ENCODE peak calls at places on chromosomes 3 and 15, in five cellular contexts. T is endodermal cell, H is BJ, E is foreskin fibroblast, C is tibial nerve. I is an unnamed sample.

GRCh38 chr3:159748408-159748807 is 240.2 kb upstream of the IL12A start:
- DNase-seq in H (no peak), E (no peak), C (no peak), T (no peak), I (no peak)

GRCh38 chr3:102471001-102471400 is 36.2 kb downstream of the ZPLD1 start:
- DNase-seq in E (no peak), T (peak; percentile 86), C (no peak), H (no peak), I (no peak)

GRCh38 chr3:141058996-141059395 is 7.8 kb downstream of the SPSB4 start:
- DNase-seq in T (no peak), C (no peak), H (no peak), E (no peak), I (no peak)

GRCh38 chr3:139309880-139310279 is 33.9 kb upstream of the MRPS22 start:
- DNase-seq in C (no peak), E (peak; percentile 64), T (no peak), H (no peak), I (peak; percentile 74)

GRCh38 chr3:122004123-122004522 is 17.9 kb downstream of the ILDR1 start:
- DNase-seq in H (no peak), T (no peak), E (no peak), C (no peak), I (no peak)

GRCh38 chr15:32682569-32682968 is 35.2 kb upstream of the GREM1 start:
- DNase-seq in H (peak; percentile 88), E (peak; percentile 91), C (no peak), T (no peak), I (peak; percentile 95)

GRCh38 chr15:43329222-43329959 is 982 bp downstream of the LCMT2 start:
- DNase-seq in H (no peak), C (no peak), T (peak; percentile 70), E (no peak), I (peak; percentile 0)

GRCh38 chr3:197309528-197310361 is 11.3 kb upstream of the DLG1 start:
- DNase-seq in T (no peak), H (peak; percentile 94), E (peak; percentile 77), C (peak; percentile 24), I (peak; percentile 92)

GRCh38 chr3:44762690-44763089 is 1.1 kb downstream of the KIF15 start:
- DNase-seq in E (no peak), C (no peak), H (no peak), T (no peak), I (no peak)

GRCh38 chr3:155512175-155512866 is 218.8 kb upstream of the STRIT1 start:
- DNase-seq in T (peak; percentile 51), H (no peak), C (no peak), E (no peak), I (no peak)

GRCh38 chr3:173932624-173933023 is 535.1 kb downstream of the NLGN1 start:
- DNase-seq in H (peak; percentile 27), C (no peak), T (peak; percentile 69), E (peak; percentile 61), I (peak; percentile 79)

GRCh38 chr3:186137051-186137685 is 28.3 kb upstream of the ETV5 start:
- DNase-seq in E (no peak), H (no peak), T (peak; percentile 40), C (no peak), I (no peak)

GRCh38 chr3:139327861-139328260 is 16.0 kb upstream of the MRPS22 start:
- DNase-seq in E (no peak), C (no peak), H (no peak), T (no peak), I (no peak)

GRCh38 chr3:8702560-8702959 is 31.0 kb upstream of the CAV3 start:
- DNase-seq in E (no peak), H (no peak), C (no peak), T (peak; percentile 84), I (no peak)

GRCh38 chr3:46129588-46130272 is 78.4 kb downstream of the CCR1 start:
- DNase-seq in E (no peak), C (no peak), T (no peak), H (no peak), I (no peak)

GRCh38 chr15:27382296-27382695 is 411.3 kb downstream of the GABRG3 start:
- DNase-seq in H (no peak), E (no peak), T (no peak), C (no peak), I (no peak)

GRCh38 chr15:67013696-67014095 is 51.7 kb upstream of the SMAD3 start:
- DNase-seq in C (no peak), H (no peak), E (peak; percentile 53), T (peak; percentile 80), I (no peak)

GRCh38 chr3:133159498-133160475 is 121.6 kb downstream of the TMEM108 start:
- DNase-seq in T (no peak), C (no peak), E (no peak), H (no peak), I (no peak)

GRCh38 chr15:38207591-38207990 is 45.0 kb upstream of the SPRED1 start:
- DNase-seq in H (no peak), C (no peak), E (no peak), T (no peak), I (peak; percentile 3)

GRCh38 chr3:172673210-172673679 is 37.6 kb downstream of the NCEH1 start:
- DNase-seq in H (no peak), T (peak; percentile 89), E (peak; percentile 66), C (peak; percentile 54), I (peak; percentile 82)

GRCh38 chr3:58188921-58189451 is 21.8 kb downstream of the DNASE1L3 start:
- DNase-seq in H (no peak), E (no peak), T (no peak), C (no peak), I (no peak)

GRCh38 chr3:141915016-141915415 is 38.6 kb downstream of the ATP1B3 start:
- DNase-seq in H (no peak), C (no peak), E (no peak), T (no peak), I (no peak)

GRCh38 chr15:80764535-80764934 is 14.6 kb upstream of the CEMIP start:
- DNase-seq in E (no peak), T (no peak), C (no peak), H (no peak), I (no peak)

GRCh38 chr3:129022114-129022994 is 21.2 kb downstream of the EFCC1 start:
- DNase-seq in C (peak; percentile 9), T (no peak), E (peak; percentile 21), H (no peak), I (no peak)

GRCh38 chr15:40927497-40928346 is 1.4 kb upstream of the DLL4 start:
- DNase-seq in C (no peak), T (no peak), H (no peak), E (no peak), I (no peak)

DNA sequence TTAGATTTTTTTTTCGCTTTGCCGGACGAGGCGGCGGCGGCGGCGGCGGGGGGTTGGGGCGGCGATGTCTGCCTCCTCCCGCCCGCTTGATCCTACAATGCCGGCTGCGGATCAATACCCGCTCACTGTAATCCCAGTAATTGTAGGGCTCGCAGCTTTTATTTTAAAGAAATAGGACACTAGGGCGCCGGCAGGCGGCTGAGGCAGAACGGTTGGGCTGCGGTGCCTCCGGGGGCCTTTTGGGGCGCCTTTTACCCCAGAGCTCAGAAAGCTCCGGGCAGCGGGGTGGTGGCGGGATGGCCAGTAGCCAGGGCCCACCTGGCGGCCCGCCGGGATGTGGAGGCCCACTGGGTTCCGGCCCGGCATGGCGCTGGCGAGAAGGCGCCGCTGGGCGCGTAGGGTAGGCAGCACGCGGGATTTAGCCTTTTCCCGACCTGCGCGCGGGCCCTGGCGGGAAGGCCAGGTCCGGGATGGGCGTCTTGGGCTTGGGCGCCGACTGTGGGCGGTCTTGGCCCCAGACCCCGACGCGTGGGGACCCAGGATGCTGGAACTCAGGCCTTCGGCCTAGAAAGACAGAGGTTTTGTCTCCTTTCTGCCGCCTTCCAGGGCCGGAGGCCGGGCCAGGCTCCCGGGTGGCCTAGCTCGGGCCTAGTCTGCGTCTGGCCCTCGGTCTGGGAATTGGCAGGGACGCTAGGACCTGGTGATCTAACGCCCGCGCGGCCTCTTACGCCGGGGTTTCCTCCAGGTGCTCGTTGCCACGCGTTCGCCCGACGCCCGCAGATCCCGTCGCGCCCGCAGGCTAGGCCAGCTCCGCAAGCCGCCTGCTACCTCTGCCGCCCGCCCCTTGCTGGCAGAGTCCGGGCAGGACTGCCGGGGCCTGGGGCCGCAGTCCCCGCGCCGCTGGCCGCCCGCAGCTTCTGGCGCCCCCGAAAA is 15.5 kb upstream of the ONECUT1 start:
- DNase-seq in C (no peak), H (no peak), E (no peak), T (peak; percentile 84), I (no peak)
- TF ChIP-seq CTCF in C (no peak), H (peak; percentile 12), E (no peak), T (peak; percentile 62), I (peak; percentile 28)

DNA sequence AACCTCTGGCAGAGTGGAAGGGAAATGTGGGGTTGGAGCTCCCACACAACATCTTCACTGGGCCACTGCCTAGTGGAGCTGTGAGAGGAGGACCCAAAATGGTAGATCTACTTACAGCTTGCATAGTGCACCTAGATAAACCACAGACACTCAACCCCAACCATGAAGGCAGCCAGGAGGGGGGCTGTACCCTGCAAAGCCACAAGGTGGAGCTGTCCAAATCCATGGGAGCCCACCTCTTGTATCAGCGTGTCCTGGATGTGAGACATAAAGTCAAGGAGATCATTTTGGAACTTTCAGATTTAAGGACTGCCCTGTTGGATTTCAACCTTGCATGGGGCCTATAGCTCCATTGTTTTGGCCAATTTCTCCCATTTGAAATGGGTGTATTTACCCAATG is 20.9 kb downstream of the TP63 start:
- DNase-seq in E (no peak), C (no peak), T (peak; percentile 90), H (no peak), I (no peak)
- TF ChIP-seq CTCF in E (peak; percentile 57), C (no peak), T (peak; percentile 86), H (peak; percentile 52), I (peak; percentile 64)

GRCh38 chr15:90191795-90192494 is 9.2 kb upstream of the SEMA4B start:
- DNase-seq in H (no peak), C (peak; percentile 43), T (no peak), E (no peak), I (no peak)
- TF ChIP-seq CTCF in H (no peak), C (no peak), T (no peak), E (no peak), I (no peak)

DNA sequence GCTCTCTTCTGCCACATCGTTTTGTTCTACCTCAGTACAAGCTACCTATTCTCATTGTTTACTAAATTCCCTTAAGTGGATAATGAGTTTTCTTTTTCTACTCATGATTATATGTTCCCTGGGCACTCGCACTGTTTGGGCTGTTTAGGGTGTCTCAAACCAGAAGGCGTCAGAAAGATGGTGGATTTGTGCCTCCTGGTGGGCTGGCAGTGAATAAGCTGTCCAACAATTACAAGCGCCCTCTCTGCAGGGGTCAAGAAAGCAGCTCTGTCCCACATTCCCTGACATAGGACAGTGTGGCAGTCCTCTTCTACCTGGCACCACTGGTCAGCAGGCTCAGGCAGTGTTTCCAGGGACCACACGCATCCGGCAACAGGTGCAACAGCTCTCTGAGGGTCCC is 173.4 kb upstream of the PPP2R3A start:
- DNase-seq in T (peak; percentile 62), E (no peak), H (no peak), C (no peak), I (no peak)
- TF ChIP-seq CTCF in T (peak; percentile 64), E (no peak), H (no peak), C (no peak), I (peak; percentile 22)

I was measured in HFFc6.